ENCODE peak calls at places on chromosomes 4 and X, in nine cellular contexts. E is H1, R is breast epithelium, Y is upper lobe of left lung, L is HepG2, M is suprapubic skin, G is endothelial cell of umbilical vein, X is transverse colon, U is spleen. K is an unnamed sample.

GRCh38 chrX:27966955-27967354 is 14.3 kb downstream of the DCAF8L1 start:
- DNase-seq in L (no peak), G (peak; percentile 45), X (peak; percentile 22), E (no peak), Y (no peak), R (no peak), U (no peak), M (no peak), K (no peak)

GRCh38 chrX:8191022-8191421 is 20.0 kb upstream of the VCX2 start:
- DNase-seq in R (peak; percentile 55), G (no peak), Y (no peak), M (no peak), X (peak; percentile 65), E (no peak), U (no peak), L (no peak), K (no peak)

GRCh38 chr4:3040447-3041191 is 33.7 kb downstream of the HTT-AS start:
- DNase-seq in R (no peak), E (no peak), L (no peak), G (no peak), M (no peak), Y (peak; percentile 73), U (peak; percentile 82), X (no peak), K (no peak)

GRCh38 chr4:110742148-110742547 is 119.3 kb upstream of the PITX2 start:
- DNase-seq in X (no peak), E (no peak), M (no peak), G (peak; percentile 13), U (no peak), R (no peak), Y (no peak), L (no peak), K (no peak)

GRCh38 chrX:27915617-27916016 is 65.6 kb downstream of the DCAF8L1 start:
- DNase-seq in G (peak; percentile 4), X (no peak), L (no peak), Y (no peak), U (no peak), E (no peak), R (no peak), M (no peak), K (no peak)

GRCh38 chr4:7547368-7548040 is 112.8 kb upstream of the PSAPL1 start:
- DNase-seq in X (no peak), M (no peak), L (no peak), R (no peak), U (no peak), Y (no peak), G (no peak), E (no peak), K (no peak)

GRCh38 chrX:68273887-68274286 is 159.4 kb downstream of the OPHN1 start:
- DNase-seq in Y (no peak), E (no peak), U (no peak), L (no peak), X (no peak), G (no peak), R (no peak), M (no peak), K (no peak)

GRCh38 chr4:104940927-104941326 is 205.7 kb upstream of the TET2 start:
- DNase-seq in M (no peak), U (no peak), X (no peak), R (no peak), L (no peak), Y (no peak), G (no peak), E (no peak), K (no peak)

GRCh38 chr4:3508542-3508941 is 23.7 kb downstream of the LRPAP1 start:
- DNase-seq in U (no peak), E (no peak), R (no peak), Y (peak; percentile 15), X (no peak), M (no peak), L (no peak), G (no peak), K (no peak)

GRCh38 chrX:43560247-43560946 is 95.7 kb upstream of the MAOA start:
- DNase-seq in X (peak; percentile 26), Y (no peak), U (no peak), G (no peak), L (no peak), R (no peak), M (no peak), E (no peak), K (no peak)

GRCh38 chr4:36399762-36400353 is 118.4 kb downstream of the DTHD1 start:
- DNase-seq in X (peak; percentile 11), R (no peak), G (peak; percentile 5), Y (no peak), M (no peak), U (no peak), L (peak; percentile 2), E (no peak), K (no peak)

GRCh38 chr4:98928505-98929340 is at the start of gene EIF4E:
- DNase-seq in R (peak; percentile 95), X (peak; percentile 98), E (peak; percentile 90), U (peak; percentile 98), G (peak; percentile 99), M (peak; percentile 98), Y (peak; percentile 95), L (peak; percentile 98), K (peak; percentile 98)

GRCh38 chr4:98932539-98932938 is 3.6 kb upstream of the EIF4E start:
- DNase-seq in R (no peak), U (no peak), X (no peak), L (no peak), M (no peak), Y (no peak), E (no peak), G (peak; percentile 80), K (no peak)

GRCh38 chr4:98928131-98928504 is 815 bp downstream of the EIF4E start:
- DNase-seq in R (peak; percentile 58), X (peak; percentile 75), L (peak; percentile 76), U (peak; percentile 90), Y (no peak), M (peak; percentile 78), E (no peak), G (peak; percentile 82), K (peak; percentile 65)

GRCh38 chr4:98930311-98930865 is 1.5 kb upstream of the EIF4E start:
- DNase-seq in Y (no peak), L (no peak), E (no peak), R (no peak), M (no peak), G (no peak), X (no peak), U (no peak), K (no peak)

GRCh38 chr4:98929341-98930267 is 671 bp upstream of the EIF4E start:
- DNase-seq in G (peak; percentile 91), E (peak; percentile 54), M (peak; percentile 83), X (peak; percentile 75), R (peak; percentile 58), L (peak; percentile 40), Y (peak; percentile 68), U (peak; percentile 90), K (peak; percentile 71)
- TF ChIP-seq POLR2AphosphoS5 in G (peak; percentile 66), E (peak; percentile 91), M (no peak), X (peak; percentile 91), R (peak; percentile 13), L (peak; percentile 83), Y (peak; percentile 47), U (peak; percentile 91), K (peak; percentile 79)

GRCh38 chrX:13077168-13077567 is 32.7 kb upstream of the FAM9C start:
- DNase-seq in M (no peak), U (no peak), G (peak; percentile 64), Y (no peak), R (no peak), L (no peak), X (no peak), E (no peak), K (no peak)

GRCh38 chrX:13076176-13076956 is 31.9 kb upstream of the FAM9C start:
- DNase-seq in Y (no peak), G (no peak), L (no peak), E (no peak), X (no peak), R (no peak), U (no peak), M (no peak), K (no peak)

GRCh38 chrX:13078739-13079444 is 34.5 kb upstream of the FAM9C start:
- DNase-seq in R (no peak), X (peak; percentile 41), U (no peak), G (peak; percentile 68), M (no peak), Y (no peak), E (no peak), L (no peak), K (peak; percentile 48)

GRCh38 chrX:13069771-13070410 is 25.5 kb upstream of the FAM9C start:
- DNase-seq in R (no peak), Y (no peak), U (no peak), G (peak; percentile 68), X (no peak), M (no peak), L (no peak), E (no peak), K (no peak)

GRCh38 chrX:13074297-13075262 is 30.2 kb upstream of the FAM9C start:
- DNase-seq in Y (no peak), L (no peak), E (no peak), U (no peak), M (no peak), R (no peak), X (no peak), G (no peak), K (no peak)
- H3K27ac ChIP-seq in Y (no peak overlapping the region), L (no peak overlapping the region), E (no peak overlapping the region), U (peak overlapping the region; percentile 65), M (no peak overlapping the region), R (no peak overlapping the region), X (peak overlapping the region; percentile 19), G (no peak overlapping the region), K (no peak overlapping the region)

GRCh38 chrX:55489315-55490009 is at the start of gene USP51:
- DNase-seq in R (no peak), X (peak; percentile 34), U (peak; percentile 82), Y (peak; percentile 52), G (peak; percentile 31), L (no peak), E (peak; percentile 57), M (peak; percentile 67), K (peak; percentile 42)
- TF ChIP-seq POLR2A in R (no peak), X (no peak), U (no peak), Y (no peak), G (no peak), L (no peak), E (peak; percentile 30), M (no peak), K (no peak)

GRCh38 chr4:99324361-99324760 is 3.2 kb upstream of the ADH1B start:
- DNase-seq in Y (no peak), L (no peak), U (no peak), X (no peak), R (no peak), E (no peak), M (no peak), G (no peak), K (no peak)

GRCh38 chr4:99321241-99322191 is at the start of gene ADH1B:
- DNase-seq in G (no peak), M (no peak), E (no peak), U (no peak), L (no peak), Y (no peak), X (no peak), R (no peak), K (no peak)

GRCh38 chr4:99330648-99331047 is 9.4 kb upstream of the ADH1B start:
- DNase-seq in R (no peak), M (no peak), L (no peak), U (no peak), Y (no peak), X (no peak), E (no peak), G (no peak), K (no peak)

GRCh38 chr4:99323761-99324160 is 2.6 kb upstream of the ADH1B start:
- DNase-seq in L (no peak), M (no peak), X (no peak), U (no peak), Y (no peak), E (no peak), R (no peak), G (no peak), K (no peak)

GRCh38 chr4:99324978-99325377 is 3.8 kb upstream of the ADH1B start:
- DNase-seq in U (no peak), G (no peak), Y (no peak), L (no peak), M (peak; percentile 72), R (no peak), E (no peak), X (peak; percentile 51), K (peak; percentile 33)
- TF ChIP-seq POLR2AphosphoS5 in U (no peak), G (no peak), Y (peak; percentile 17), L (no peak), M (no peak), R (peak; percentile 82), E (no peak), X (peak; percentile 86), K (peak; percentile 86)